ENCODE peak calls at places on chromosomes 6 and 20, in five cellular contexts. E is astrocyte of the cerebellum, S is pancreas, J is upper lobe of right lung, Y is left ventricle myocardium inferior. K is an unnamed sample.

GRCh38 chr6:142692942-142693341 is 252.0 kb downstream of the HIVEP2 start:
- DNase-seq in S (no peak), J (peak; percentile 65), Y (peak; percentile 37), E (peak; percentile 92), K (peak; percentile 80)

GRCh38 chr6:85680388-85680787 is 37.7 kb upstream of the SYNCRIP start:
- DNase-seq in Y (no peak), S (no peak), E (no peak), J (no peak), K (no peak)

GRCh38 chr6:14584450-14584849 is 466.9 kb downstream of the CD83 start:
- DNase-seq in J (no peak), S (no peak), E (no peak), Y (no peak), K (no peak)

GRCh38 chr20:3350412-3350811 is 57.1 kb downstream of the DNAAF9 start:
- DNase-seq in E (no peak), S (no peak), Y (no peak), J (no peak), K (no peak)

GRCh38 chr6:164097557-164098398 is 683.3 kb downstream of the QKI start:
- DNase-seq in E (peak; percentile 68), J (no peak), Y (no peak), S (no peak), K (no peak)

GRCh38 chr6:144055121-144055931 is 40.0 kb downstream of the SF3B5 start:
- DNase-seq in E (peak; percentile 11), Y (no peak), S (no peak), J (no peak), K (no peak)

GRCh38 chr6:131067521-131067920 is 4.5 kb upstream of the EPB41L2 start:
- DNase-seq in S (no peak), E (no peak), Y (no peak), J (no peak), K (no peak)

GRCh38 chr6:4347877-4348276 is 212.5 kb upstream of the ECI2 start:
- DNase-seq in S (no peak), Y (no peak), E (no peak), J (no peak), K (no peak)

GRCh38 chr20:44686934-44687333 is 28.2 kb upstream of the CCN5 start:
- DNase-seq in S (no peak), Y (no peak), E (no peak), J (no peak), K (no peak)

GRCh38 chr6:163415176-163415619 is 680 bp downstream of the QKI start:
- DNase-seq in Y (no peak), J (peak; percentile 70), E (no peak), S (peak; percentile 71), K (no peak)

GRCh38 chr6:87702589-87702945 is 534 bp upstream of the AKIRIN2 start:
- DNase-seq in J (no peak), Y (no peak), S (no peak), E (no peak), K (peak; percentile 38)

GRCh38 chr6:16355699-16356481 is 117.5 kb downstream of the GMPR start:
- DNase-seq in J (no peak), S (no peak), Y (no peak), E (no peak), K (no peak)

GRCh38 chr20:19815553-19815991 is 57.5 kb downstream of the RIN2 start:
- DNase-seq in J (no peak), Y (no peak), E (peak; percentile 97), S (no peak), K (peak; percentile 97)

GRCh38 chr6:157380779-157381561 is at the start of gene ZDHHC14:
- DNase-seq in J (peak; percentile 96), Y (peak; percentile 93), S (peak; percentile 96), E (peak; percentile 32), K (peak; percentile 46)

GRCh38 chr6:83257791-83258190 is 64.6 kb downstream of the RWDD2A start:
- DNase-seq in Y (no peak), J (no peak), E (no peak), S (no peak), K (no peak)

GRCh38 chr6:101393291-101394251 is at the start of gene GRIK2:
- DNase-seq in Y (no peak), E (no peak), J (peak; percentile 69), S (peak; percentile 85), K (no peak)

GRCh38 chr6:143395699-143396098 is 54.8 kb downstream of the ADAT2 start:
- DNase-seq in J (no peak), Y (no peak), E (no peak), S (no peak), K (no peak)

GRCh38 chr20:4068708-4069107 is 53.4 kb upstream of the RNF24 start:
- DNase-seq in J (no peak), S (no peak), E (no peak), Y (no peak), K (no peak)

DNA sequence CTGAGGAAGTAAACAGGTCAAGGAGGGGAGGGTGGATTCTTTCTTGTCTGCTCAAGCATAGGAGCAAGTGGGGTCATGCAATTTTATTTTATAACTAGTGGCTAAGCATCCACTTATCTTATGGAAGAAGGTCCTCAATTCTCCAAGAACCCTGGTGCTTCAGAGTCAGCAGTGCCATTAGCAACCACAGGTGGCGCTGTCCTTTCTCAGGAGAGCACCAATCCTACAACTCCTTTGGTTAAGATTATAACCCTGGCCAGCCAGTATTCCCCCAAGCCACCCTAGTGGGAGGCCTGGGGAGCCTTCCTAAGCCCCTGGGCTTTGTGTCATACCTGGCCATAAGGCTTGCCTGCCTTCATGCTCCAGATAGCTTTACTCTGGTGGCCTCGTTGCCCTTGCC is 60.7 kb downstream of the PCSK2 start:
- DNase-seq in J (no peak), E (no peak), S (no peak), Y (no peak), K (no peak)
- TF ChIP-seq CTCF in J (no peak), E (no peak), S (no peak), Y (no peak), K (peak; percentile 4)

GRCh38 chr6:41409489-41409888 is 74.1 kb downstream of the NCR2 start:
- DNase-seq in Y (no peak), J (no peak), E (no peak), S (no peak), K (no peak)
- H3K4me3 ChIP-seq in Y (no peak overlapping the region), J (no peak overlapping the region), E (no peak overlapping the region), S (no peak overlapping the region), K (no peak overlapping the region)

GRCh38 chr6:63760199-63760598 is 124.6 kb downstream of the PHF3 start:
- DNase-seq in Y (no peak), S (no peak), E (no peak), J (no peak), K (no peak)
- TF ChIP-seq CTCF in Y (no peak), S (no peak), E (no peak), J (no peak), K (no peak)

GRCh38 chr6:44625996-44626395 is 238.5 kb downstream of the CDC5L start:
- DNase-seq in E (no peak), J (no peak), S (no peak), Y (no peak), K (no peak)
- H3K4me3 ChIP-seq in E (no peak overlapping the region), J (no peak overlapping the region), S (no peak overlapping the region), Y (no peak overlapping the region), K (no peak overlapping the region)

GRCh38 chr20:7090001-7090400 is 322.5 kb downstream of the BMP2 start:
- DNase-seq in J (no peak), Y (no peak), E (no peak), S (no peak), K (no peak)

GRCh38 chr20:7090753-7091310 is 323.3 kb downstream of the BMP2 start:
- DNase-seq in S (no peak), E (no peak), Y (no peak), J (no peak), K (no peak)

GRCh38 chr20:7091655-7092054 is 324.2 kb downstream of the BMP2 start:
- DNase-seq in E (no peak), Y (no peak), J (no peak), S (no peak), K (no peak)

DNA sequence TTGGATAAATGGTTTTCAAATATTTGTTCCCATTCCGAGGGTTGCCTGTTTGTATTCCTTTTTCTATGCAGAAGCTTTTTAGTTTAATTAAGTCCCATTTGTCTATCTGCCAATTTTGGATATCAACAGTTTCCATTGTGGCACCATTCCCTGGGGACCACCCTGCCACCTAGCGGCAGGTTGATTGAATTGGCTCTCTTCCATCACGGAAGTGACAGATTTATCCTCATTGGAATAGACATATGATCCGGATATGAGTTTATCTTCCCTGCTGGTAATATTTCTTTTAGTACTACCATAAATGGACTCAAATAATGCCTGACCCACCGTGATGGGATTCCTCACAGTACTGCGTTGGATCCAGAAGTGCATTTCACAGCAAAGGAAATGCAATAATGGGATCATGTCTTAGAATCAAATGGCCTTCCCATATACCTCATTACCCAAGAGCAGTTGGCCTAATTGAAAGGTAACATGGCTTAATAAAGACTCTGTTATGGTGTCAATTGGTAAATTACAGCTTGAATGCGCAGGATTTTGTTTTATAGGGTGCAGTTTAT is 327.0 kb downstream of the BMP2 start:
- DNase-seq in S (no peak), J (no peak), E (no peak), Y (no peak), K (no peak)
- TF ChIP-seq CTCF in S (no peak), J (peak; percentile 61), E (peak; percentile 44), Y (peak; percentile 22), K (peak; percentile 46)

DNA sequence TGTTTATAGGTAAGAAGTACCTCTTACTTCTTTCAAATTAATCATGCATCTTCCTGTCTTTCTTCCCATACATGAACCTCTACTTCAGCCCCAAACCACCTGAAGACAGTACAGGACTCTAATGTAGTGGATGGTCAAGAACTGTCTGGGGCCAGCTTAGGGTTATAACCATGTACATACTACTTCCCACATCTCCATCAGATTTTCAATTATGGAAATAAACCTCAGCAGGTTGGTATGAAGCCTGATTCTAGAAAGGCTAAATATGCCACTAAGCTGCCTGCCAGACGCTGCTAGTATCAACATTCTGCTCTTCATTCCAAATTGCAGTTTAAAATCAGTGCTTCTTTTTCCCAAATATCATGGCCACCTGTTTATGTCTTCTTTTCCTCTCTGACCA is 99.2 kb upstream of the ID4 start:
- DNase-seq in E (no peak), Y (no peak), J (no peak), S (no peak), K (no peak)
- H3K4me3 ChIP-seq in E (no peak overlapping the region), Y (no peak overlapping the region), J (no peak overlapping the region), S (no peak overlapping the region), K (no peak overlapping the region)

DNA sequence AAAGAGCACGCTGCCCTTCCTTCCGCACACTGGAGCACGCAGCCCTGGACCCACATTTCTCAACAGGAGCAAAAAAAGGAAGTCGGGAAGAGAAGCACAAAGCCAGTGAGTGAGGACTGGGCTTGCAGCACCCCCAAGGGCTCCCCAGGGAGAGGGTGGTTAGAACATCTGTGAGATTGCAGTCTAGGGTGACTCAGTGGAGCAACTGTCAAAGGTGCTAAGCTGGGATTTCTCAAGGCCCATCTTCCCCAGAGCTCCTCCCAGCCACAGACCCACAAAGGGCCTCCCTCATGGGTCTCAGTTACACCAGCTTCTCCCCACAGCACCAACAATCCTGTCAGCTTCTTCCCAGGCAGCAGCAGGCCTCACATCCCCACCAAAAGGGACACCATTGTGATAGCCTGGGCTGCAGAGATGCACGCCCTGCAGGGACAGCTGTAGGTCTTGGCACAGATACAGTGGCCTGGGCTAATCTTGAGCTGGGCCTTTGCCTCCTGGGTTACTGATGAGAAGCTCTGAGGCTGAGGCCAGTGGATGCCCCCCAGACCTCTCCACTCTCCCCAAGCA is 39.6 kb upstream of the CD93 start:
- DNase-seq in Y (peak; percentile 46), S (no peak), E (no peak), J (peak; percentile 74), K (peak; percentile 62)
- TF ChIP-seq CTCF in Y (no peak), S (no peak), E (no peak), J (no peak), K (no peak)

K was measured in AG09309.